ENCODE peak calls at places on chromosomes 4 and X, in eight cellular contexts. W is omental fat pad, J is BJ, R is glutamatergic neuron, Z is sigmoid colon, X is activated B cell treated with CpG ODN at 0.5 μM for 24 hours, D is H9, U is heart left ventricle. M is an unnamed sample.

GRCh38 chrX:41599507-41599906 is 89.3 kb upstream of the GPR34 start:
- DNase-seq in W (no peak), J (no peak), R (no peak), Z (no peak), X (no peak), D (no peak), U (no peak), M (no peak)

GRCh38 chrX:43618376-43619205 is 37.5 kb upstream of the MAOA start:
- DNase-seq in W (no peak), J (no peak), R (no peak), Z (no peak), X (no peak), D (peak), U (no peak), M (no peak)

GRCh38 chr4:673349-674091 is 556 bp downstream of the ATP5ME start:
- DNase-seq in W (no peak), J (no peak), R (peak), Z (no peak), X (no peak), D (no peak), U (peak), M (peak)

GRCh38 chr4:42655921-42656735 is 777 bp downstream of the ATP8A1 start:
- DNase-seq in W (peak), J (no peak), R (peak), Z (peak), X (peak), D (peak), U (peak), M (no peak)

GRCh38 chr4:98508825-98509539 is 149.4 kb downstream of the TSPAN5 start:
- DNase-seq in W (no peak), J (no peak), R (no peak), Z (no peak), X (no peak), D (no peak), U (no peak), M (no peak)

GRCh38 chr4:173046818-173047217 is 121.8 kb upstream of the GALNT7 start:
- DNase-seq in W (no peak), J (no peak), R (no peak), Z (no peak), X (no peak), D (no peak), U (no peak), M (no peak)

GRCh38 chr4:4477796-4478195 is 64.1 kb downstream of the STX18 start:
- DNase-seq in W (no peak), J (no peak), R (no peak), Z (no peak), X (no peak), D (no peak), U (no peak), M (no peak)

GRCh38 chr4:100289530-100289888 is 99.2 kb upstream of the DDIT4L start:
- DNase-seq in W (no peak), J (no peak), R (no peak), Z (no peak), X (no peak), D (no peak), U (no peak), M (no peak)

GRCh38 chr4:169398294-169398693 is 127.5 kb upstream of the SH3RF1 start:
- DNase-seq in W (no peak), J (peak), R (no peak), Z (no peak), X (no peak), D (no peak), U (no peak), M (no peak)

GRCh38 chr4:856468-856901 is 30.6 kb upstream of the CPLX1 start:
- DNase-seq in W (no peak), J (no peak), R (peak), Z (no peak), X (no peak), D (no peak), U (peak), M (no peak)

GRCh38 chr4:108119199-108119800 is 49.4 kb downstream of the LEF1 start:
- DNase-seq in W (no peak), J (no peak), R (no peak), Z (no peak), X (no peak), D (no peak), U (no peak), M (no peak)

GRCh38 chrX:72304877-72305276 is 837 bp downstream of the CITED1 start:
- DNase-seq in W (no peak), J (no peak), R (peak), Z (no peak), X (peak), D (no peak), U (no peak), M (no peak)

GRCh38 chr4:177728361-177729152 is 286.3 kb upstream of the AGA start:
- DNase-seq in W (no peak), J (no peak), R (no peak), Z (no peak), X (no peak), D (no peak), U (no peak), M (no peak)

GRCh38 chr4:149690726-149691125 is 124.9 kb downstream of the IQCM start:
- DNase-seq in W (no peak), J (no peak), R (no peak), Z (no peak), X (no peak), D (no peak), U (no peak), M (no peak)

GRCh38 chr4:2650276-2650675 is 105.9 kb downstream of the TNIP2 start:
- DNase-seq in W (no peak), J (no peak), R (no peak), Z (peak), X (no peak), D (no peak), U (no peak), M (no peak)

GRCh38 chr4:4428966-4429875 is 42.3 kb downstream of the NSG1 start:
- DNase-seq in W (no peak), J (no peak), R (no peak), Z (no peak), X (no peak), D (no peak), U (no peak), M (no peak)

GRCh38 chr4:82746705-82747567 is 51.7 kb downstream of the SCD5 start:
- DNase-seq in W (no peak), J (no peak), R (no peak), Z (no peak), X (no peak), D (no peak), U (no peak), M (no peak)

GRCh38 chrX:40144576-40144975 is 46.8 kb upstream of the BCOR start:
- DNase-seq in W (no peak), J (no peak), R (no peak), Z (no peak), X (no peak), D (peak), U (no peak), M (no peak)

GRCh38 chr4:155964016-155964891 is 10.6 kb upstream of the CTSO start:
- DNase-seq in W (no peak), J (no peak), R (no peak), Z (no peak), X (no peak), D (no peak), U (no peak), M (no peak)

DNA sequence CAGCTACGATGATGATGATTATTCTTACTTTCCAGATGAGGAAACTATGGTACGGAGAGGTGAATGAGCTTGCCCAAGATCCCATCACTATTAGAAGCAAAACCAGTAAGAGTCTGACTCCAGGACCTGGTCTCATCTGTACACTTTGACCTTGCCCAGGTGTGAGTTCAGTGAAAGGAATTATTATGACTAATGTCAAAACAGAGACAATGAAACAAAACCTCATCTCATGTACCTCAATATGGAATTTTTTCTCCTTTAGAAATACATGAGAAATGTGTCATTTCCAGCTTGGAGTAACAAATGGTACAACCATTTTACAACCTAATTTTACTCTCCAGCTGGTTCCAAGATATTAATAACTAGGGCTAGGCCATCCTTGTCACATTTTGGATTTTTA is 213.7 kb downstream of the PTTG2 start:
- DNase-seq in W (no peak), J (no peak), R (no peak), Z (no peak), X (no peak), D (no peak), U (no peak), M (no peak)
- TF ChIP-seq CTCF in W (no peak), J (no peak), R (no peak), Z (no peak), X (no peak), D (no peak), U (no peak), M (no peak)

GRCh38 chr4:128385683-128386304 is 98.2 kb upstream of the PGRMC2 start:
- DNase-seq in W (no peak), J (no peak), R (no peak), Z (no peak), X (no peak), D (no peak), U (no peak), M (no peak)
- TF ChIP-seq CTCF in W (no peak), J (no peak), R (no peak), Z (no peak), X (no peak), D (no peak), U (no peak), M (no peak)

GRCh38 chr4:71540749-71541269 is 202.0 kb downstream of the SLC4A4 start:
- DNase-seq in W (no peak), J (no peak), R (no peak), Z (no peak), X (no peak), D (no peak), U (no peak), M (no peak)
- TF ChIP-seq CTCF in W (no peak), J (no peak), R (no peak), Z (no peak), X (no peak), D (peak), U (no peak), M (no peak)

GRCh38 chrX:111116666-111117065 is 20.7 kb downstream of the PAK3 start:
- DNase-seq in W (no peak), J (no peak), R (no peak), Z (no peak), X (no peak), D (no peak), U (no peak), M (no peak)
- TF ChIP-seq CTCF in W (no peak), J (no peak), R (no peak), Z (no peak), X (no peak), D (no peak), U (no peak), M (no peak)

M was measured in HL-60.